ENCODE peak calls at places on chromosomes 13 and 19, in seven cellular contexts. V is cardiac muscle cell, U is foreskin fibroblast, K is GM20000, T is PC-3, B is upper lobe of right lung, G is AG09309. W is an unnamed sample.

GRCh38 chr13:73428137-73428536 is 369.3 kb downstream of the KLF5 start:
- DNase-seq in G (no peak), T (peak; percentile 84), K (no peak), U (no peak), B (no peak), V (no peak), W (no peak)

GRCh38 chr13:91398413-91399188 is at the start of gene GPC5:
- DNase-seq in T (peak; percentile 57), B (peak; percentile 91), V (peak; percentile 86), U (peak; percentile 34), G (no peak), K (peak; percentile 93), W (no peak)

GRCh38 chr19:56823417-56823816 is 17.1 kb downstream of the PEG3 start:
- DNase-seq in V (no peak), B (no peak), K (no peak), T (no peak), G (no peak), U (no peak), W (no peak)

GRCh38 chr13:49517461-49517860 is 21.7 kb downstream of the PHF11 start:
- DNase-seq in G (no peak), T (no peak), K (no peak), B (no peak), V (peak; percentile 12), U (no peak), W (no peak)

GRCh38 chr19:12838893-12839656 is 760 bp downstream of the MAST1 start:
- DNase-seq in G (no peak), T (peak; percentile 47), U (no peak), B (no peak), V (no peak), K (no peak), W (no peak)

GRCh38 chr19:11256189-11256588 is 6.1 kb downstream of the DOCK6 start:
- DNase-seq in V (no peak), B (no peak), K (no peak), G (no peak), U (peak; percentile 38), T (no peak), W (no peak)

GRCh38 chr13:42063105-42063504 is 14.7 kb downstream of the DGKH start:
- DNase-seq in T (no peak), B (no peak), V (no peak), K (no peak), G (no peak), U (no peak), W (no peak)

GRCh38 chr19:13764821-13765394 is 586 bp downstream of the MRI1 start:
- DNase-seq in G (no peak), U (no peak), K (peak; percentile 67), B (peak; percentile 72), V (peak; percentile 50), T (peak; percentile 23), W (no peak)

GRCh38 chr13:41327994-41328778 is 17.1 kb downstream of the NAA16 start:
- DNase-seq in B (no peak), G (no peak), K (no peak), U (no peak), V (no peak), T (no peak), W (no peak)

GRCh38 chr13:48531416-48532145 is 1.3 kb downstream of the RCBTB2 start:
- DNase-seq in U (no peak), B (no peak), V (no peak), T (no peak), K (no peak), G (no peak), W (no peak)

GRCh38 chr19:9839415-9839814 is 4.3 kb downstream of the PIN1 start:
- DNase-seq in V (no peak), T (peak; percentile 29), U (peak; percentile 20), G (no peak), B (no peak), K (no peak), W (no peak)

GRCh38 chr19:3322199-3322978 is 44.0 kb upstream of the NFIC start:
- DNase-seq in U (no peak), K (no peak), V (no peak), B (no peak), T (no peak), G (no peak), W (no peak)

GRCh38 chr19:3323704-3324103 is 42.7 kb upstream of the NFIC start:
- DNase-seq in K (no peak), V (no peak), G (no peak), U (no peak), B (no peak), T (no peak), W (no peak)

GRCh38 chr19:3325451-3325850 is 40.9 kb upstream of the NFIC start:
- DNase-seq in V (no peak), B (no peak), U (no peak), K (no peak), T (no peak), G (no peak), W (no peak)

GRCh38 chr19:3323026-3323425 is 43.4 kb upstream of the NFIC start:
- DNase-seq in U (no peak), K (peak; percentile 46), T (no peak), B (no peak), G (no peak), V (no peak), W (no peak)

DNA sequence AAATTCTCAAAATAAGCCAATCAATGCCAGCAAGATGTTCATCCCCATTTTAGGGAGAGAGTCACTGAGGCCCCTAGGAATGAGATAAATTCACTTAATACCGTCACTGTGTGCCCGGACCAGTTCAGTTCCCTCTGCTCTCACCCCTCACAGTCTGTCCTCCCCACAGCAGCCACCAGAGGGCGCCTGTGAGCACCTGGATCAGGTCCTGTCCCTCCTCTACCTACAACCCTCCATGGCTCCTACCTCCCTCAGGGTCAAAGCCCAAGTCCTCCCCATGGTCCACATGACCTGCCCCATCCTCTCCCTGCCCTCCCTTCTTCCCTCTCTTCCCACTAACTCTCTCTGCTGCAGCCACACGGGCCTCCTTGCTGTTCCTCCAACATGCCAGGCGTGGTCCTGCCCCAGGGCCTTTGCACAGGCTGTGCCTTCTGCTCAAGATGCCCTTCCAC is 42.0 kb upstream of the NFIC start:
- DNase-seq in B (peak; percentile 86), U (no peak), G (no peak), V (no peak), T (peak; percentile 51), K (peak; percentile 77), W (no peak)
- TF ChIP-seq CTCF in B (peak; percentile 86), U (peak; percentile 73), G (peak; percentile 80), V (peak; percentile 74), T (peak; percentile 77), K (peak; percentile 65), W (peak; percentile 80)

GRCh38 chr19:29393915-29394460 is 131.8 kb upstream of the VSTM2B start:
- DNase-seq in B (no peak), T (peak; percentile 1), V (no peak), G (no peak), U (no peak), K (no peak), W (no peak)
- TF ChIP-seq CTCF in B (no peak), T (no peak), V (no peak), G (no peak), U (no peak), K (no peak), W (no peak)

GRCh38 chr19:18425515-18426415 is 6.6 kb downstream of the SSBP4 start:
- DNase-seq in T (no peak), U (peak; percentile 66), K (no peak), B (no peak), V (no peak), G (no peak), W (peak; percentile 81)
- TF ChIP-seq CTCF in T (peak; percentile 11), U (no peak), K (no peak), B (no peak), V (no peak), G (peak; percentile 1), W (no peak)

DNA sequence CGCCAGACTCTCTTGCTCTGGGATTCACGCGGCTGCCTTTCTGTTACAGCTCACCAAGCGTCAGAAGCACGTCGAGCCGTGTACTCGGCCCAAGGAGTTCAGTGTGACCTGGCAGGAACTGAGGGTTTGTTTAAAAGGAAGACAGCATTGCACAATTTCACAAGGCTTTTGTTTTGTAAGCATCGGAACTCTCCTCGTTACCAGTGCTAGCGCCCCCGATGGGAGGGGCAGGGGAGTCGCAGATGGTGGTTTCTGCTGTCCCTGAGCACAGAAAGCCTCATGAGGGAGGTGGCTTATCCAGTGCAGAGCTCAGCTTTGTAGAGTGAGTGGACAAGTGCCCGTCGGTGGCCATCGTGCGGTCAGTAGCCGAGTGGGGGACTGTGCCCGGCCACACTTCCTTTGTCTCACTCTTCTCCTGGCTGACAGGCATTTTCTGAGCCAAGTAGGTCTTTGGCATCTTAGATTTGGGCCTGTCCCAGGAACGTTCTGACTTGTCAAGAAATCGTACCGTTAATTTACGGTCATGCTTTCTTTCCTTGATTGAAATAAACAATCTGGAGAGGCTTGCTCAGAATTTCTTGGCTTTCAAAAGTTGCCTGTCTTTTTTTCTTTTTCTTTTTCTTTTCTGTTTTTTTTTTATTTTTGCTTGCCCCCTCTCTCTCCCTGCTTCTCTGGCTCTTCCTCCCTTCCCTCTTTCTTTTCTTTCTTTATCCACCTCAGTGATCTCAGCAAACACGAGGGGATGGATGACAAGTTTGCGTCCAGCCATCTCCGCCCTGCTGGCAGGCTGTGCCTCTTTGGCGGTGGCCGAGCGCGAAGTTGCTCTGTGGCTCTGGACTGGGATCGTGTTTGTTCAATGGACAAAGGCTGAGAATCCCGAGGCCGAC is 7.7 kb downstream of the KDM4B start:
- DNase-seq in B (peak; percentile 87), U (peak; percentile 89), V (no peak), G (peak; percentile 89), K (peak; percentile 64), T (peak; percentile 89), W (peak; percentile 88)
- TF ChIP-seq CTCF in B (peak; percentile 61), U (peak; percentile 64), V (peak; percentile 78), G (peak; percentile 61), K (peak; percentile 26), T (peak; percentile 84), W (no peak)

GRCh38 chr13:102948006-102948405 is 102.2 kb downstream of the ERCC5 start:
- DNase-seq in T (peak; percentile 4), K (no peak), G (no peak), V (no peak), U (no peak), B (no peak), W (no peak)
- TF ChIP-seq CTCF in T (no peak), K (no peak), G (no peak), V (no peak), U (no peak), B (no peak), W (no peak)

W was measured in suprapubic skin.